ENCODE peak calls at places on chromosomes 11 and 22, in eight cellular contexts. G, O, J, B, R, U, W and D are unnamed samples.

GRCh38 chr11:131042041-131042390 is 125.7 kb upstream of the SNX19 start:
- DNase-seq in O (no peak), G (no peak), U (no peak), R (peak), W (no peak), J (no peak), B (no peak), D (no peak)

GRCh38 chr11:1636291-1636950 is 6.8 kb downstream of the KRTAP5-5 start:
- DNase-seq in R (no peak), J (no peak), W (no peak), B (no peak), G (no peak), O (no peak), U (no peak), D (no peak)

GRCh38 chr11:100830978-100831732 is 144.1 kb downstream of the ARHGAP42 start:
- DNase-seq in U (no peak), J (no peak), B (no peak), O (peak), W (no peak), R (peak), G (no peak), D (peak)

GRCh38 chr11:110689306-110689705 is 22.9 kb downstream of the ARHGAP20 start:
- DNase-seq in G (no peak), U (no peak), R (no peak), B (no peak), J (no peak), O (no peak), W (no peak), D (no peak)

GRCh38 chr11:9251306-9251705 is 13.8 kb downstream of the DENND5A start:
- DNase-seq in B (no peak), G (no peak), O (no peak), W (no peak), J (no peak), U (peak), R (peak), D (no peak)

GRCh38 chr11:94938399-94939055 is 34.8 kb downstream of the CWC15 start:
- DNase-seq in R (no peak), U (no peak), O (peak), W (no peak), B (no peak), J (peak), G (no peak), D (peak)

GRCh38 chr11:61602775-61603569 is 22.1 kb upstream of the SYT7 start:
- DNase-seq in G (no peak), O (peak), J (peak), U (no peak), R (peak), W (peak), B (no peak), D (peak)

GRCh38 chr22:49208768-49209252 is 618.9 kb downstream of the BRD1 start:
- DNase-seq in J (peak), U (no peak), W (no peak), G (no peak), B (peak), R (no peak), O (no peak), D (no peak)

GRCh38 chr11:132024587-132025295 is 654.3 kb downstream of the NTM start:
- DNase-seq in J (no peak), U (peak), R (peak), G (no peak), O (peak), W (no peak), B (no peak), D (peak)

GRCh38 chr11:59562292-59562691 is 51.0 kb downstream of the OR4D9 start:
- DNase-seq in B (no peak), O (no peak), G (no peak), J (no peak), U (no peak), R (peak), W (no peak), D (no peak)

GRCh38 chr11:36609383-36609782 is 11.3 kb upstream of the RAG2 start:
- DNase-seq in W (no peak), G (no peak), U (no peak), B (no peak), O (no peak), J (no peak), R (no peak), D (no peak)

GRCh38 chr22:27329966-27330645 is 471.4 kb downstream of the MN1 start:
- DNase-seq in U (no peak), R (no peak), G (no peak), O (no peak), B (no peak), W (peak), J (peak), D (no peak)

GRCh38 chr11:69463181-69463891 is 18.1 kb upstream of the LINC01488 start:
- DNase-seq in R (no peak), J (no peak), G (no peak), U (no peak), O (no peak), W (no peak), B (no peak), D (peak)